ENCODE peak calls at places on chromosome 5, in ten cellular contexts. W is iPS DF 19.7; Z is colonic mucosa; P is fibroblast of gingiva; D is kidney tubule cell; F is CD4-positive, alpha-beta T cell; H is SIG-M5; I is T follicular helper cell; X is GM23248; Q is lower lobe of right lung. L is an unnamed sample.

GRCh38 chr5:2685651-2686050 is 65.8 kb downstream of the IRX2 start:
- DNase-seq in W (no peak), Z (no peak), P (no peak), D (peak; percentile 57), F (no peak), H (no peak), I (no peak), X (peak; percentile 50), Q (no peak), L (no peak)

GRCh38 chr5:111655169-111655924 is 101.6 kb downstream of the NREP start:
- DNase-seq in W (no peak), Z (no peak), P (peak; percentile 59), D (peak; percentile 28), F (no peak), H (no peak), I (no peak), X (peak; percentile 78), Q (no peak), L (no peak)

GRCh38 chr5:141420855-141421488 is at the start of gene PCDHGA11:
- DNase-seq in W (no peak), Z (peak; percentile 38), P (peak; percentile 36), D (peak; percentile 56), F (no peak), H (no peak), I (no peak), X (peak; percentile 88), Q (peak; percentile 69), L (peak; percentile 53)

GRCh38 chr5:168755548-168756093 is 176.5 kb upstream of the PANK3 start:
- DNase-seq in W (no peak), Z (no peak), P (no peak), D (no peak), F (no peak), H (no peak), I (no peak), X (no peak), Q (no peak), L (no peak)

GRCh38 chr5:54917323-54917722 is 68.1 kb downstream of the ESM1 start:
- DNase-seq in W (no peak), Z (no peak), P (no peak), D (no peak), F (no peak), H (no peak), I (no peak), X (no peak), Q (no peak), L (no peak)

GRCh38 chr5:159451197-159452052 is 121.1 kb upstream of the IL12B start:
- DNase-seq in W (no peak), Z (no peak), P (peak; percentile 93), D (peak; percentile 87), F (no peak), H (no peak), I (no peak), X (peak; percentile 97), Q (no peak), L (peak; percentile 54)

GRCh38 chr5:43609752-43610151 is 6.8 kb downstream of the NNT start:
- DNase-seq in W (no peak), Z (no peak), P (no peak), D (peak; percentile 6), F (no peak), H (no peak), I (no peak), X (no peak), Q (no peak), L (no peak)

GRCh38 chr5:75509956-75510355 is 1.5 kb downstream of the CERT1 start:
- DNase-seq in W (no peak), Z (peak; percentile 20), P (peak; percentile 80), D (peak; percentile 47), F (no peak), H (no peak), I (no peak), X (peak; percentile 72), Q (peak; percentile 46), L (peak; percentile 40)

GRCh38 chr5:157540707-157541451 is 34.7 kb downstream of the ADAM19 start:
- DNase-seq in W (no peak), Z (peak; percentile 39), P (no peak), D (peak; percentile 13), F (no peak), H (no peak), I (peak; percentile 7), X (peak; percentile 84), Q (peak; percentile 53), L (peak; percentile 27)

GRCh38 chr5:38576442-38576841 is 20.0 kb upstream of the LIFR start:
- DNase-seq in W (no peak), Z (no peak), P (no peak), D (no peak), F (no peak), H (no peak), I (no peak), X (peak; percentile 14), Q (no peak), L (peak; percentile 63)

GRCh38 chr5:133925866-133926488 is 42.4 kb downstream of the C5orf15 start:
- DNase-seq in W (no peak), Z (no peak), P (no peak), D (peak; percentile 80), F (no peak), H (no peak), I (no peak), X (no peak), Q (no peak), L (no peak)

GRCh38 chr5:95708876-95709275 is 22.3 kb upstream of the RHOBTB3 start:
- DNase-seq in W (no peak), Z (no peak), P (no peak), D (no peak), F (no peak), H (no peak), I (no peak), X (no peak), Q (no peak), L (no peak)

GRCh38 chr5:146043722-146044121 is 61.7 kb downstream of the PLAC8L1 start:
- DNase-seq in W (no peak), Z (no peak), P (no peak), D (no peak), F (no peak), H (no peak), I (no peak), X (no peak), Q (no peak), L (no peak)

GRCh38 chr5:112737088-112737471 is 605 bp upstream of the APC start:
- DNase-seq in W (no peak), Z (no peak), P (no peak), D (peak; percentile 4), F (no peak), H (no peak), I (no peak), X (no peak), Q (no peak), L (no peak)

GRCh38 chr5:151063136-151063544 is 17.7 kb downstream of the TNIP1 start:
- DNase-seq in W (no peak), Z (no peak), P (peak; percentile 74), D (peak; percentile 88), F (no peak), H (no peak), I (no peak), X (peak; percentile 89), Q (no peak), L (no peak)

GRCh38 chr5:133233616-133234015 is 181.8 kb downstream of the HSPA4 start:
- DNase-seq in W (no peak), Z (no peak), P (no peak), D (no peak), F (no peak), H (no peak), I (no peak), X (no peak), Q (no peak), L (no peak)

GRCh38 chr5:54148858-54149257 is 161.5 kb downstream of the ARL15 start:
- DNase-seq in W (no peak), Z (no peak), P (no peak), D (no peak), F (no peak), H (no peak), I (no peak), X (no peak), Q (no peak), L (no peak)

L was measured in thyroid gland.